ENCODE peak calls at places on chromosomes 16 and 17, in four cellular contexts. Z, C, A and D are unnamed samples.

GRCh38 chr17:35799942-35800341 is 4.5 kb upstream of the MMP28 start:
- DNase-seq in A (no peak), C (no peak), Z (peak), D (no peak)

GRCh38 chr16:47571049-47571448 is 109.9 kb downstream of the PHKB start:
- DNase-seq in C (no peak), Z (no peak), A (no peak), D (no peak)

GRCh38 chr17:79919862-79920720 is 80.9 kb upstream of the CBX4 start:
- DNase-seq in A (no peak), C (no peak), Z (no peak), D (no peak)

GRCh38 chr16:86165479-86165878 is 266.5 kb downstream of the IRF8 start:
- DNase-seq in C (no peak), A (no peak), Z (no peak), D (no peak)

GRCh38 chr16:49455991-49456745 is 82.6 kb downstream of the C16orf78 start:
- DNase-seq in C (no peak), Z (no peak), A (no peak), D (no peak)

GRCh38 chr16:83968891-83969672 is 1.0 kb downstream of the NECAB2 start:
- DNase-seq in A (no peak), Z (no peak), C (no peak), D (no peak)

GRCh38 chr17:47995241-47995935 is 24.5 kb downstream of the CDK5RAP3 start:
- DNase-seq in Z (no peak), C (no peak), A (no peak), D (no peak)

GRCh38 chr16:53896711-53897110 is 192.8 kb downstream of the FTO start:
- DNase-seq in A (no peak), Z (no peak), C (no peak), D (no peak)

GRCh38 chr16:29898135-29898534 is 1.2 kb downstream of the SEZ6L2 start:
- DNase-seq in A (no peak), Z (no peak), C (no peak), D (no peak)

GRCh38 chr17:65366102-65366844 is 195.2 kb downstream of the AXIN2 start:
- DNase-seq in C (no peak), Z (no peak), A (peak), D (no peak)

GRCh38 chr16:82935781-82936180 is 309.0 kb downstream of the CDH13 start:
- DNase-seq in Z (no peak), C (no peak), A (no peak), D (peak)

GRCh38 chr17:38905375-38905774 is 20.0 kb upstream of the LASP1NB start:
- DNase-seq in Z (no peak), A (no peak), C (no peak), D (no peak)

GRCh38 chr17:29619251-29619650 is 3.5 kb downstream of the CORO6 start:
- DNase-seq in Z (peak), A (no peak), C (no peak), D (peak)

GRCh38 chr17:80605326-80606066 is 60.9 kb downstream of the RPTOR start:
- DNase-seq in A (peak), Z (peak), C (peak), D (peak)

GRCh38 chr17:72590882-72591499 is 470.2 kb downstream of the SOX9 start:
- DNase-seq in Z (peak), A (no peak), C (no peak), D (no peak)

GRCh38 chr17:41322264-41322902 is 6.9 kb upstream of the KRTAP17-1 start:
- DNase-seq in Z (peak), C (peak), A (no peak), D (peak)

GRCh38 chr17:14792751-14793150 is 472.4 kb downstream of the PMP22 start:
- DNase-seq in Z (peak), C (peak), A (no peak), D (peak)

GRCh38 chr17:15250459-15250858 is 14.7 kb downstream of the PMP22 start:
- DNase-seq in C (no peak), A (no peak), Z (no peak), D (no peak)

GRCh38 chr17:40501499-40501911 is at the start of gene TNS4:
- DNase-seq in A (no peak), Z (peak), C (no peak), D (no peak)

GRCh38 chr16:73015612-73016487 is 32.1 kb downstream of the ZFHX3 start:
- DNase-seq in Z (peak), A (no peak), C (peak), D (no peak)

GRCh38 chr16:377419-377951 is 4.3 kb downstream of the PGAP6 start:
- DNase-seq in A (no peak), Z (no peak), C (no peak), D (no peak)

GRCh38 chr16:26447570-26447969 is 619.2 kb upstream of the C16orf82 start:
- DNase-seq in Z (no peak), C (no peak), A (no peak), D (no peak)

GRCh38 chr17:9285602-9286001 is 264.3 kb downstream of the NTN1 start:
- DNase-seq in C (no peak), Z (no peak), A (no peak), D (no peak)

GRCh38 chr16:56697456-56698155 is 15.3 kb downstream of the MT1X start:
- DNase-seq in C (no peak), Z (no peak), A (no peak), D (no peak)

GRCh38 chr17:38349097-38349904 is 2.3 kb upstream of the SOCS7 start:
- DNase-seq in C (no peak), A (peak), Z (peak), D (peak)